ENCODE peak calls at places on chromosomes 6 and 20, in nine cellular contexts. O, G, I, A, Y, V, X, J and U are unnamed samples.

GRCh38 chr6:72739368-72739779 is 117.5 kb downstream of the KCNQ5 start:
- DNase-seq in O (no peak), X (no peak), J (no peak), G (no peak), Y (no peak), A (no peak), I (no peak), V (no peak), U (no peak)

GRCh38 chr20:51164732-51165530 is 142.0 kb upstream of the KCNG1 start:
- DNase-seq in O (no peak), G (no peak), V (no peak), I (no peak), A (no peak), Y (no peak), J (no peak), X (no peak), U (no peak)

GRCh38 chr6:157981395-157982296 is at the start of gene SYNJ2:
- DNase-seq in G (peak), Y (peak), J (peak), O (peak), X (peak), V (peak), I (peak), A (peak), U (peak)

GRCh38 chr20:50577175-50578018 is 67.2 kb downstream of the PTPN1 start:
- DNase-seq in A (peak), Y (no peak), J (peak), V (no peak), O (peak), I (peak), G (no peak), X (peak), U (no peak)

GRCh38 chr6:78771619-78772018 is 95.7 kb upstream of the IRAK1BP1 start:
- DNase-seq in V (no peak), J (no peak), G (no peak), A (no peak), X (no peak), Y (no peak), O (no peak), I (no peak), U (no peak)

GRCh38 chr6:26197736-26198625 is 110.8 kb downstream of the HFE start:
- DNase-seq in V (peak), I (no peak), X (no peak), J (no peak), Y (no peak), G (peak), O (peak), A (peak), U (peak)

GRCh38 chr6:42222450-42222849 is 4.8 kb upstream of the MRPS10 start:
- DNase-seq in Y (no peak), V (no peak), X (no peak), A (no peak), G (no peak), J (no peak), I (no peak), O (no peak), U (no peak)

GRCh38 chr6:34284563-34285545 is 36.0 kb upstream of the SMIM29 start:
- DNase-seq in A (no peak), X (no peak), V (no peak), Y (peak), I (peak), G (peak), J (peak), O (no peak), U (peak)

GRCh38 chr6:37134622-37135191 is 35.2 kb upstream of the PIM1 start:
- DNase-seq in I (no peak), J (peak), X (no peak), V (no peak), Y (peak), A (no peak), G (peak), O (peak), U (peak)

GRCh38 chr6:15943423-15943822 is 185.5 kb upstream of the MYLIP start:
- DNase-seq in X (no peak), J (no peak), O (no peak), G (no peak), I (no peak), Y (no peak), V (no peak), A (no peak), U (no peak)

GRCh38 chr6:45709834-45710233 is 305.8 kb downstream of the CLIC5 start:
- DNase-seq in O (no peak), I (no peak), Y (no peak), X (no peak), A (no peak), G (peak), V (no peak), J (no peak), U (no peak)

GRCh38 chr6:139406577-139407343 is 32.3 kb upstream of the CITED2 start:
- DNase-seq in I (no peak), V (peak), O (no peak), J (no peak), X (no peak), G (no peak), A (no peak), Y (no peak), U (peak)

GRCh38 chr20:20465259-20465658 is 97.4 kb downstream of the INSM1 start:
- DNase-seq in Y (no peak), X (no peak), I (no peak), O (no peak), J (no peak), G (no peak), A (peak), V (no peak), U (peak)

GRCh38 chr6:138007014-138007472 is 100.2 kb downstream of the PERP start:
- DNase-seq in I (no peak), G (peak), V (peak), J (no peak), Y (peak), A (peak), X (peak), O (no peak), U (peak)

GRCh38 chr6:157181649-157182048 is 141.7 kb downstream of the TMEM242 start:
- DNase-seq in A (no peak), V (no peak), X (no peak), O (no peak), Y (no peak), I (no peak), G (no peak), J (no peak), U (no peak)

GRCh38 chr6:112925702-112926101 is 578.6 kb downstream of the RFPL4B start:
- DNase-seq in G (no peak), I (no peak), X (no peak), A (no peak), V (no peak), J (no peak), Y (no peak), O (no peak), U (no peak)

GRCh38 chr6:67683960-67684359 is 951.1 kb upstream of the ADGRB3 start:
- DNase-seq in G (peak), A (no peak), X (no peak), Y (peak), O (no peak), I (no peak), J (no peak), V (no peak), U (peak)

GRCh38 chr20:25015986-25016385 is 23.4 kb upstream of the APMAP start:
- DNase-seq in I (no peak), V (no peak), J (peak), A (no peak), G (no peak), Y (no peak), X (no peak), O (no peak), U (no peak)

GRCh38 chr20:41078329-41078728 is 49.7 kb downstream of the TOP1 start:
- DNase-seq in G (peak), X (peak), O (no peak), I (peak), J (no peak), Y (peak), V (peak), A (no peak), U (peak)

GRCh38 chr6:122702846-122703245 is 76.7 kb upstream of the FABP7 start:
- DNase-seq in A (no peak), I (no peak), J (no peak), X (no peak), Y (no peak), O (no peak), V (no peak), G (peak), U (peak)

GRCh38 chr20:45338121-45339030 is 9.8 kb downstream of the SDC4 start:
- DNase-seq in Y (no peak), X (no peak), I (no peak), A (no peak), V (no peak), O (no peak), G (no peak), J (no peak), U (peak)

GRCh38 chr20:45685896-45686295 is 15.9 kb upstream of the WFDC11 start:
- DNase-seq in V (no peak), Y (peak), A (no peak), O (no peak), X (no peak), J (no peak), G (peak), I (no peak), U (peak)

GRCh38 chr20:10061641-10062040 is 26.9 kb downstream of the ANKEF1 start:
- DNase-seq in G (no peak), A (peak), X (no peak), O (no peak), I (no peak), Y (no peak), J (no peak), V (no peak), U (no peak)

GRCh38 chr6:83824388-83824801 is 28.8 kb upstream of the RIPPLY2 start:
- DNase-seq in G (peak), X (no peak), O (no peak), V (no peak), A (no peak), J (no peak), I (no peak), Y (peak), U (peak)

GRCh38 chr20:37688093-37688492 is 5.7 kb upstream of the CTNNBL1 start:
- DNase-seq in Y (no peak), G (no peak), A (no peak), X (no peak), I (no peak), V (no peak), J (no peak), O (no peak), U (no peak)

GRCh38 chr20:31720486-31721407 is 1.9 kb downstream of the BCL2L1 start:
- DNase-seq in A (no peak), G (no peak), X (no peak), Y (no peak), O (no peak), I (no peak), V (no peak), J (peak), U (no peak)

GRCh38 chr6:11368760-11369159 is 136.3 kb upstream of the NEDD9 start:
- DNase-seq in Y (no peak), X (no peak), V (no peak), I (no peak), J (no peak), A (no peak), G (no peak), O (no peak), U (no peak)

GRCh38 chr6:158611039-158611438 is 33.5 kb downstream of the DYNLT1 start:
- DNase-seq in O (no peak), I (no peak), A (no peak), G (no peak), Y (no peak), J (no peak), V (no peak), X (no peak), U (no peak)

DNA sequence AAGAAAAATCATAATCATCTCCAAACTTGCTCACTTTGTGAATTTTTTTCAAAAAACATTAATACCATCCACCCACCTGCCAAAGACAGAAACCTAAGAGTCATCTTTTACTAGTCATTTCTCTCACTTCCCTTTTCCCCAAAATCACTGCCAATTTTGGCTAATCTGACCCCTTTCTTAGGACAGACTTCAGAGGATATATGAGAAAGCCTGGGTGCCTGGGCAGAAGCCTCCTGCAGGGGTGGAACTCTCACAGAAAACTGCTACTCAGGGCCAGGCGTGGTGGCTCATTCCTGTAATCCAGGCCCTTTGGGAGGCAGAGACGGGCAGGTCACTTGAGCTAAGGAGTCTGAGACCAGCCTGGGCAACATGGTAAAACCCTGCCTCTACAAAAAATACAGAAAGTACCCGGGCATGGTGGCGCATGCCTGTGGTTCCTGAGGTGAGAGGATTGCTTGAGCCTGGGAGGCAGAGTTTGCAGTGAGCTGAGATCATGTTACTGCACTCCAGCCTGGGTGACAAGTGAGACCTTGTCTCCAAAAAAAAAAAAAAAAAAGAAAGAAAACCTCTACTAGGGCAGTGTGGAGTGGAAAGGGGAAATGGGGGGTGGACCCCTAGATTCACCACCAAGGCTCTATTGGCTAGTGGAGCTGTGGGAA is 3.8 kb downstream of the DEK start:
- DNase-seq in V (no peak), O (no peak), J (no peak), G (peak), Y (peak), A (no peak), X (no peak), I (no peak), U (peak)
- H3K4me3 ChIP-seq in V (no peak), O (no peak), J (no peak), G (no peak), Y (peak), A (no peak), X (no peak), I (no peak), U (no peak)

GRCh38 chr6:150418825-150419594 is 50.2 kb downstream of the IYD start:
- DNase-seq in V (peak), I (peak), O (no peak), X (peak), G (peak), J (peak), Y (peak), A (peak), U (peak)

GRCh38 chr6:150416120-150416519 is 47.3 kb downstream of the IYD start:
- DNase-seq in X (no peak), A (no peak), J (no peak), Y (no peak), I (no peak), O (no peak), G (no peak), V (no peak), U (no peak)

GRCh38 chr6:150417899-150418824 is 49.4 kb downstream of the IYD start:
- DNase-seq in Y (peak), I (peak), A (no peak), V (peak), G (peak), O (no peak), X (peak), J (no peak), U (peak)

GRCh38 chr6:150420428-150420827 is 51.6 kb downstream of the IYD start:
- DNase-seq in O (no peak), I (no peak), X (no peak), Y (no peak), J (no peak), V (no peak), A (no peak), G (no peak), U (no peak)

DNA sequence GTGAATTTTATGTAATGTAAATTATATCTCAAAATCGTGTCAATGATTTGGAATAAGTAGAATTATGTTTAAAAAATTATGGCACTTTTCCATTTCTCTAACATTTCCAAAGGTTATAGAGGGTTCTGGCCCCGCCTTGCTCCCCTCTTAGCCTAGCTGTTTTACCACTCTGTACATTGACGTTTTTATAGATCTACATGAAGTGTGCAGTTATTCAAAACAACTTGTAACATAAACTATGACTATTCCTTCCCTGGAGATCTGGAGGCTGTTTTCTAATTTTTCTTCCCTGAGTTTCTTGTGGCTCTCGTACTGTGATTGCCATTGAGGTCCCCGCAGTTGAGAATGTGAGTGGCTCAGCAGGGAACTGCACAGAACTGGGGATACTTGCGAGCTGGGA is 48.4 kb downstream of the IYD start:
- DNase-seq in A (no peak), O (no peak), I (no peak), V (no peak), J (no peak), X (no peak), Y (no peak), G (no peak), U (no peak)
- TF ChIP-seq CTCF in A (no peak), O (no peak), I (no peak), V (no peak), J (no peak), X (no peak), Y (no peak), G (no peak), U (no peak)

GRCh38 chr20:58547527-58548475 is 32.6 kb upstream of the APCDD1L start:
- DNase-seq in O (no peak), J (no peak), Y (peak), V (no peak), G (no peak), A (no peak), I (no peak), X (no peak), U (no peak)
- H3K4me3 ChIP-seq in O (no peak), J (no peak), Y (no peak), V (no peak), G (no peak), A (peak), I (no peak), X (no peak), U (no peak)

GRCh38 chr20:1422756-1423155 is 29.9 kb upstream of the FKBP1A start:
- DNase-seq in A (no peak), X (no peak), G (peak), I (no peak), J (no peak), V (no peak), O (no peak), Y (no peak), U (no peak)

GRCh38 chr20:1426231-1426849 is 33.5 kb upstream of the FKBP1A start:
- DNase-seq in A (no peak), O (no peak), J (no peak), I (no peak), X (peak), V (no peak), G (no peak), Y (no peak), U (no peak)

GRCh38 chr20:1424336-1424735 is 31.5 kb upstream of the FKBP1A start:
- DNase-seq in I (no peak), A (no peak), G (no peak), V (no peak), O (no peak), J (no peak), X (no peak), Y (no peak), U (peak)

GRCh38 chr20:1423206-1423605 is 30.4 kb upstream of the FKBP1A start:
- DNase-seq in O (no peak), I (no peak), Y (no peak), J (no peak), X (no peak), V (no peak), A (no peak), G (no peak), U (no peak)

DNA sequence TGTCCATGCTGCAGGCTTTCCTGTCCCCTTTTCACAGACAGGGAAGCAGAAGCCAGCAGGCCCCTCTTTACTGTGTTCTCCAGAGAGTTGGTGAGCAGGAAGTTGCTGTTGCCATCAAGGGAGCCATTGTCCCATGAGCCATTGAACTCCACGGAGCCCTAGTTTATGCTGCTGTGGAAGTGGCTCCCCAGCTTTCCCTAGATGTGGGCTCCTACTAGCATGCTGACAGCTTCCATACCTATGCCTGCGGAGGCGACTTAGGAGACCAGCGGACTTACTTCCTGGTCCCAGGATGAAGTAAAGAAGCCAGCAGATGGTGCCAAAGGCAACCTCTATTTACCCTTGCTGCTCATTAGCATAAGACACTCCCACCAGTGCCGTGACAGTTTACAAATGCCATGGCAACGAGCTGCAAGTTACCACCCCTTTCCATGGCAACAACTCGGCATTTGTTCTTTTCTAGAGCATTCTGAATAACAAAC is 30.8 kb upstream of the FKBP1A start:
- DNase-seq in J (no peak), I (no peak), Y (peak), A (peak), O (no peak), X (no peak), V (peak), G (peak), U (peak)
- TF ChIP-seq CTCF in J (no peak), I (no peak), Y (peak), A (peak), O (no peak), X (no peak), V (peak), G (no peak), U (no peak)

DNA sequence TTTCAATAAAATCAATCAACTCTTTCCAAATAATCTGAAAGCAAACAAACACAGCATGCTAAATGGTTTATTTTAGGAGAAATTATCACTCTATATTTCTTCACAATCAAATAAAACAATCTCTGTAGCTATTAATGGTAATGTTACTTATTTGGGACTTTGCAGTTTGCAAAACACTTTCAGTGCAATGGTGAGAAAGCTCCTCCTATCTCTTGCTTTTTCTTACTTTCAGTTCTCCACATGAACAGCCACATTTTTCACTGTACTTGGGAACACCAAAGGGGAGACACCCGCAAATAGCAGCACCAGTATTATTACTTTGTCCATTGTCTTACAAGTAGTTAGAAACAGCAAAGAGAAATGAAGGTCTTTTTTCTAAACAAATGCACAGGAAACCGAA is 92.4 kb downstream of the DST start:
- DNase-seq in J (no peak), Y (no peak), O (no peak), X (no peak), I (no peak), V (no peak), A (no peak), G (peak), U (no peak)
- H3K4me3 ChIP-seq in J (no peak), Y (no peak), O (peak), X (no peak), I (no peak), V (no peak), A (no peak), G (peak), U (no peak)

GRCh38 chr6:129730477-129731165 is 20.6 kb upstream of the ARHGAP18 start:
- DNase-seq in V (no peak), Y (no peak), I (no peak), J (no peak), G (peak), X (no peak), A (no peak), O (no peak), U (peak)
- TF ChIP-seq CTCF in V (peak), Y (peak), I (peak), J (peak), G (peak), X (peak), A (peak), O (peak), U (peak)